ENCODE peak calls at places on chromosomes 11 and 22, in six cellular contexts. L is Peyer's patch, X is astrocyte, B is lung, U is AG10803, O is bronchial epithelial cell. D is an unnamed sample.

GRCh38 chr11:131094828-131095227 is 178.5 kb upstream of the SNX19 start:
- DNase-seq in U (no peak), B (peak; percentile 13), X (no peak), L (no peak), O (no peak), D (no peak)

GRCh38 chr11:28108909-28109308 is 721 bp downstream of the METTL15 start:
- DNase-seq in X (no peak), U (no peak), B (no peak), O (peak; percentile 26), L (no peak), D (no peak)

GRCh38 chr11:111604392-111605009 is 2.3 kb downstream of the SIK2 start:
- DNase-seq in X (peak; percentile 29), B (no peak), U (peak; percentile 39), L (no peak), O (peak; percentile 66), D (no peak)

GRCh38 chr11:74778581-74778980 is 29.9 kb downstream of the RNF169 start:
- DNase-seq in U (no peak), L (no peak), X (no peak), B (no peak), O (no peak), D (no peak)

GRCh38 chr11:14357843-14358728 is 897 bp downstream of the RRAS2 start:
- DNase-seq in U (peak; percentile 68), X (peak; percentile 51), L (peak; percentile 82), O (peak; percentile 45), B (peak; percentile 66), D (peak; percentile 43)

GRCh38 chr11:7592706-7593105 is 78.9 kb downstream of the PPFIBP2 start:
- DNase-seq in L (no peak), U (peak; percentile 87), B (peak; percentile 63), O (peak; percentile 95), X (no peak), D (peak; percentile 48)

GRCh38 chr22:30920407-30920806 is 48.2 kb downstream of the MORC2 start:
- DNase-seq in O (peak; percentile 33), X (peak; percentile 12), B (peak; percentile 77), U (peak; percentile 52), L (peak; percentile 84), D (peak; percentile 81)

GRCh38 chr11:976431-977160 is 50.9 kb downstream of the AP2A2 start:
- DNase-seq in B (no peak), O (no peak), U (peak; percentile 86), L (no peak), X (peak; percentile 53), D (no peak)

GRCh38 chr11:60849641-60850520 is 5.9 kb downstream of the PTGDR2 start:
- DNase-seq in U (no peak), B (no peak), O (no peak), X (no peak), L (no peak), D (no peak)

GRCh38 chr11:86588566-86589090 is 83.8 kb downstream of the ME3 start:
- DNase-seq in O (no peak), U (no peak), B (peak; percentile 57), L (no peak), X (peak; percentile 26), D (no peak)

GRCh38 chr22:48476599-48476998 is 1351.1 kb downstream of the BRD1 start:
- DNase-seq in O (no peak), X (no peak), B (no peak), L (no peak), U (no peak), D (no peak)
- TF ChIP-seq CTCF in O (no peak), X (no peak), B (no peak), L (no peak), U (no peak), D (no peak)

GRCh38 chr11:44243633-44244343 is 66.2 kb downstream of the ALX4 start:
- DNase-seq in O (no peak), B (no peak), U (peak; percentile 66), L (no peak), X (peak; percentile 68), D (no peak)
- H3K4me3 ChIP-seq in O (no peak overlapping the region), B (no peak overlapping the region), U (no peak overlapping the region), L (no peak overlapping the region), X (peak overlapping the region; percentile 12), D (no peak overlapping the region)

GRCh38 chr22:38700789-38701628 is at the start of gene JOSD1:
- DNase-seq in U (peak; percentile 90), O (peak; percentile 77), L (peak; percentile 98), B (peak; percentile 96), X (peak; percentile 88), D (peak; percentile 96)
- TF ChIP-seq CTCF in U (no peak), O (no peak), L (peak; percentile 27), B (no peak), X (no peak), D (no peak)

DNA sequence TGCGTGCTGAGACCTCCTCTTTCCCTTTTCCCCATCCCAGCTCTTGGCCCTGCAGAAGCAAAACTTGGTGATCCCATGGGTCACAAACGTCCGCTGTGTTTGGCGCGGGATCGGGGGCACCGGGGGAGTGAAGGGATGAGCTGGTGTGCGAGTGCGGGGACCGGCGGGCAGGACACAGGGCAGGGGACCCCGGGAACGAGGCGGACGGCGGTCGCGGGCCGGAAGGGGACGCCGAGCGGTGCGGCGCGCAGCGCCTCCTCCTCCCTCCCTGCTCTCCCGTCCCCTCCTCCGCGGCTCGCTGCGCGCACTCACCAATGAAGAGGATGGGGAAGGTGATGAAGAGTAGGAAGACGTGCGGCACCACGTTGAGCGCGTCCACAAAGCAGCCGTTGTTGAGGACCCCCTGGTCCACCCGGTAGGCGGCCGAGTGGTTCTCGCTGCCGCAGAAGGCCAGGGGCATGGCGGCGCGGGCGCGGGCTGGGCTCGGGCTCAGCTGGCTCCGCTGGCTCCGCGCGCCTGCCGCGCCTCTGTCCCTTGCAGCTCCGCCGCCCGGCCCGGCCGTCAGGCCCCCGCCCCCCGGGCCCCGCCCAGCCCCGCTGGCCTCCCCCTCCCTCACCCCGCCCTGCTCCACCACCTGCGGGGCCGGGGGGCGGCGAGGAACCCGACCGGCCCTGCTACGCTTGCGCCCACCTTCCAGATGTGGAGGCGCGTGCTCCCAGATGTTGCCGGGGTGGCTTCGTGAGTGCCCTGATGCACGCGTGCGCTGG is at the start of gene ABCC8:
- DNase-seq in U (no peak), B (no peak), O (no peak), L (no peak), X (no peak), D (no peak)
- H3K4me3 ChIP-seq in U (no peak within 1 kb of the TSS), B (no peak within 1 kb of the TSS), O (no peak within 1 kb of the TSS), L (peak within 1 kb of the TSS; percentile 34), X (peak within 1 kb of the TSS; percentile 1), D (peak within 1 kb of the TSS; percentile 66)

DNA sequence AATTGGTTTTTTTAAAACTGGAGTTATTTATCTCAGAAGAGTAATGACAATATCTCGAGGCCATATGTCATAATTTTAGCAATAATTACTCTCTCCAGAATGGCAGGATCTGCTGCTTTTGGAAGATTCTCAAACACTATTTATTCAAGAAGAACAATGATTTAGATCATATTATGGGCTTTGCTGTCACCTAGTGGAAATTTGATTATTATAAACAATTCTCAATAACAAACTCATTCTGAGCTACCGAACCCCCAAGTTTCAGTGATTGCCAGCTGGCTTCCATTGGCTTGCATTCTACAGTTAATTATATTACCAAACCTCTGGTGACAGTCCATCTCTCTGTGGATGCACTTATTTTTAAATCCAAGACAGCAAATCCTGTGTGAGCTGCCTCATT is 27.9 kb upstream of the SLC36A4 start:
- DNase-seq in O (peak; percentile 21), B (no peak), L (no peak), U (peak; percentile 23), X (no peak), D (no peak)
- TF ChIP-seq CTCF in O (no peak), B (peak; percentile 31), L (peak; percentile 54), U (peak; percentile 43), X (peak; percentile 31), D (peak; percentile 52)

GRCh38 chr11:102831709-102832492 is 11.5 kb downstream of the MMP3 start:
- DNase-seq in B (no peak), X (no peak), O (no peak), U (peak; percentile 58), L (peak; percentile 51), D (no peak)
- H3K4me3 ChIP-seq in B (no peak overlapping the region), X (no peak overlapping the region), O (peak overlapping the region; percentile 6), U (peak overlapping the region; percentile 64), L (peak overlapping the region; percentile 49), D (no peak overlapping the region)

GRCh38 chr22:17319541-17319940 is 49.7 kb upstream of the CECR2 start:
- DNase-seq in B (no peak), U (no peak), O (no peak), X (no peak), L (no peak), D (no peak)
- TF ChIP-seq CTCF in B (no peak), U (no peak), O (no peak), X (no peak), L (no peak), D (no peak)

DNA sequence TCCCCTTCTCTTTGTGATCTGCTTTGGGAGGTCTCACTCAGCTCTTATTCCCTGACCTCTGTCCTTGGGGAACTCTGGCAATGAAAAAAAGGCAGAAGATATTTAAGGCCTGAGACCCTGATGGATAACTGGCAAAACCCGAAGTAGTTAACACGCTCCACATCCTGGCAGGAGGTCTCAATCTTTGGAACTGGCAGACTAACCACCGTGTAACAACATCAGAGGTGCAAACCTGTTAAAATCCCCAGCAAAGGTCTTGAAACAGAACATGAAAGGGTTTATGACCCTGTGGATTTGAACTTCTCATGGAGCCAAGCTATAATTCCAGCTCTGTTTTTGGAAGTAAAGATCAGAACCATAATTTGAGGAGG is 160.3 kb downstream of the DBX1 start:
- DNase-seq in B (no peak), O (no peak), X (no peak), U (no peak), L (no peak), D (no peak)
- H3K4me3 ChIP-seq in B (no peak overlapping the region), O (no peak overlapping the region), X (no peak overlapping the region), U (no peak overlapping the region), L (no peak overlapping the region), D (no peak overlapping the region)

GRCh38 chr11:128085276-128085675 is 502.1 kb downstream of the ETS1 start:
- DNase-seq in U (no peak), L (no peak), O (no peak), X (no peak), B (no peak), D (no peak)

GRCh38 chr11:128089962-128090361 is 497.4 kb downstream of the ETS1 start:
- DNase-seq in U (no peak), B (no peak), O (no peak), X (no peak), L (no peak), D (no peak)

GRCh38 chr11:128086794-128087193 is 500.6 kb downstream of the ETS1 start:
- DNase-seq in X (no peak), O (no peak), L (no peak), U (no peak), B (no peak), D (no peak)
- TF ChIP-seq CTCF in X (no peak), O (no peak), L (no peak), U (no peak), B (no peak), D (no peak)

D was measured in left ventricle myocardium inferior.